ENCODE peak calls at places on chromosomes 1 and 21, in ten cellular contexts. P, B, R, Z, I, W, L, M, Q and V are unnamed samples.

GRCh38 chr1:112722601-112723510 is 7.7 kb upstream of the PPM1J start:
- DNase-seq in M (no peak), R (no peak), Z (no peak), L (peak), I (no peak), B (peak), W (peak), P (no peak), Q (no peak), V (peak)

GRCh38 chr1:222618001-222618879 is at the start of gene MIA3:
- DNase-seq in Q (peak), R (peak), W (peak), I (peak), B (peak), Z (no peak), M (peak), L (peak), P (peak), V (peak)

GRCh38 chr21:41839387-41840000 is 39.6 kb downstream of the PRDM15 start:
- DNase-seq in Q (no peak), M (no peak), W (no peak), R (no peak), P (no peak), Z (no peak), B (no peak), L (no peak), I (no peak), V (no peak)

GRCh38 chr1:219088778-219089557 is 84.7 kb upstream of the LYPLAL1 start:
- DNase-seq in M (peak), W (no peak), R (peak), I (peak), Q (peak), B (peak), L (peak), Z (no peak), P (no peak), V (peak)

GRCh38 chr1:245684636-245685035 is 529.9 kb downstream of the KIF26B start:
- DNase-seq in I (no peak), P (no peak), Q (no peak), M (no peak), Z (no peak), W (no peak), L (no peak), R (no peak), B (no peak), V (no peak)

GRCh38 chr21:40841524-40842196 is 5.3 kb downstream of the DSCAM start:
- DNase-seq in Q (peak), R (peak), Z (peak), M (no peak), I (peak), L (peak), P (peak), B (no peak), W (peak), V (no peak)

GRCh38 chr1:234515411-234515810 is 36.4 kb upstream of the TARBP1 start:
- DNase-seq in M (no peak), Z (no peak), B (peak), R (no peak), Q (peak), I (peak), W (no peak), L (peak), P (no peak), V (peak)

GRCh38 chr1:234926574-234927311 is 201.9 kb downstream of the TOMM20 start:
- DNase-seq in Q (no peak), L (no peak), M (no peak), W (no peak), B (no peak), R (no peak), I (no peak), P (no peak), Z (no peak), V (no peak)

GRCh38 chr1:147142886-147143285 is 29.4 kb downstream of the PRKAB2 start:
- DNase-seq in Z (no peak), W (no peak), R (no peak), L (no peak), P (no peak), I (no peak), M (no peak), B (no peak), Q (no peak), V (no peak)

GRCh38 chr1:14535619-14536355 is 62.7 kb upstream of the KAZN start:
- DNase-seq in P (no peak), Q (no peak), M (no peak), B (no peak), I (no peak), W (no peak), L (peak), R (no peak), Z (no peak), V (no peak)

GRCh38 chr21:37868446-37868845 is 47.8 kb downstream of the KCNJ6 start:
- DNase-seq in Q (no peak), I (no peak), B (no peak), Z (no peak), R (no peak), L (no peak), M (no peak), W (no peak), P (no peak), V (no peak)

GRCh38 chr1:204293605-204294365 is 65.9 kb downstream of the PLEKHA6 start:
- DNase-seq in B (peak), I (no peak), M (no peak), L (peak), R (no peak), Q (no peak), P (no peak), Z (no peak), W (no peak), V (peak)

GRCh38 chr1:226041419-226041818 is 21.1 kb upstream of the H3-3A start:
- DNase-seq in P (no peak), R (no peak), Q (no peak), M (no peak), W (no peak), I (no peak), Z (no peak), L (no peak), B (no peak), V (no peak)

GRCh38 chr1:241997401-241997800 is 1.5 kb downstream of the MAP1LC3C start:
- DNase-seq in W (no peak), M (no peak), Q (no peak), B (no peak), P (no peak), L (peak), Z (no peak), I (no peak), R (no peak), V (no peak)

GRCh38 chr1:174352117-174352516 is 95.6 kb upstream of the GPR52 start:
- DNase-seq in I (peak), Z (no peak), B (no peak), R (no peak), M (no peak), W (no peak), P (no peak), Q (no peak), L (peak), V (peak)

GRCh38 chr1:201350884-201351283 is 26.6 kb downstream of the TNNT2 start:
- DNase-seq in I (no peak), Q (no peak), L (no peak), W (no peak), M (no peak), P (no peak), Z (no peak), B (no peak), R (no peak), V (no peak)

GRCh38 chr1:156308078-156308477 is 9.0 kb upstream of the VHLL start:
- DNase-seq in W (no peak), Q (peak), Z (no peak), L (peak), R (no peak), B (peak), M (no peak), P (no peak), I (peak), V (peak)

GRCh38 chr1:187018291-187018690 is 189.5 kb downstream of the PLA2G4A start:
- DNase-seq in Q (no peak), L (no peak), W (no peak), Z (no peak), I (peak), R (no peak), P (no peak), B (no peak), M (no peak), V (no peak)

GRCh38 chr21:45256912-45257672 is 30.6 kb downstream of the POFUT2 start:
- DNase-seq in P (no peak), I (no peak), L (peak), W (peak), M (no peak), Z (no peak), R (no peak), Q (no peak), B (no peak), V (peak)

GRCh38 chr1:75472971-75473603 is 137.8 kb downstream of the SLC44A5 start:
- DNase-seq in Q (no peak), M (no peak), B (no peak), I (peak), Z (no peak), R (no peak), L (no peak), W (no peak), P (no peak), V (no peak)

GRCh38 chr1:36231191-36231590 is 6.9 kb downstream of the THRAP3 start:
- DNase-seq in R (no peak), B (no peak), Z (no peak), W (peak), I (peak), P (no peak), M (no peak), Q (no peak), L (no peak), V (no peak)

GRCh38 chr1:234701737-234702341 is 91.9 kb upstream of the IRF2BP2 start:
- DNase-seq in P (no peak), Z (no peak), Q (no peak), L (no peak), I (no peak), W (no peak), R (no peak), B (peak), M (no peak), V (no peak)

GRCh38 chr1:211589782-211590721 is 11.1 kb upstream of the SLC30A1 start:
- DNase-seq in L (peak), I (peak), B (peak), W (no peak), M (no peak), Q (no peak), P (peak), Z (peak), R (peak), V (peak)

GRCh38 chr1:242185728-242186127 is 186.8 kb upstream of the MAP1LC3C start:
- DNase-seq in W (no peak), I (no peak), Z (no peak), L (no peak), B (no peak), R (no peak), P (no peak), M (no peak), Q (no peak), V (no peak)

GRCh38 chr1:19814681-19815503 is at the start of gene RNF186:
- DNase-seq in Q (peak), W (no peak), Z (no peak), P (peak), L (no peak), B (no peak), M (no peak), I (no peak), R (peak), V (no peak)

GRCh38 chr1:41282679-41283317 is 40.7 kb upstream of the SCMH1 start:
- DNase-seq in Q (peak), I (peak), P (no peak), M (no peak), W (peak), L (peak), Z (peak), R (peak), B (peak), V (peak)

GRCh38 chr1:84493747-84494146 is 12.4 kb upstream of the SPATA1 start:
- DNase-seq in I (no peak), W (no peak), B (no peak), M (no peak), R (no peak), Q (no peak), Z (no peak), L (no peak), P (no peak), V (no peak)

GRCh38 chr1:152481869-152482664 is 28.5 kb upstream of the LCE5A start:
- DNase-seq in M (no peak), P (no peak), W (no peak), L (no peak), R (no peak), I (no peak), Q (no peak), B (no peak), Z (no peak), V (no peak)

GRCh38 chr1:15849775-15850449 is 2.4 kb downstream of the SPEN start:
- DNase-seq in Z (no peak), Q (peak), I (peak), L (peak), M (no peak), R (peak), B (peak), W (peak), P (no peak), V (peak)

DNA sequence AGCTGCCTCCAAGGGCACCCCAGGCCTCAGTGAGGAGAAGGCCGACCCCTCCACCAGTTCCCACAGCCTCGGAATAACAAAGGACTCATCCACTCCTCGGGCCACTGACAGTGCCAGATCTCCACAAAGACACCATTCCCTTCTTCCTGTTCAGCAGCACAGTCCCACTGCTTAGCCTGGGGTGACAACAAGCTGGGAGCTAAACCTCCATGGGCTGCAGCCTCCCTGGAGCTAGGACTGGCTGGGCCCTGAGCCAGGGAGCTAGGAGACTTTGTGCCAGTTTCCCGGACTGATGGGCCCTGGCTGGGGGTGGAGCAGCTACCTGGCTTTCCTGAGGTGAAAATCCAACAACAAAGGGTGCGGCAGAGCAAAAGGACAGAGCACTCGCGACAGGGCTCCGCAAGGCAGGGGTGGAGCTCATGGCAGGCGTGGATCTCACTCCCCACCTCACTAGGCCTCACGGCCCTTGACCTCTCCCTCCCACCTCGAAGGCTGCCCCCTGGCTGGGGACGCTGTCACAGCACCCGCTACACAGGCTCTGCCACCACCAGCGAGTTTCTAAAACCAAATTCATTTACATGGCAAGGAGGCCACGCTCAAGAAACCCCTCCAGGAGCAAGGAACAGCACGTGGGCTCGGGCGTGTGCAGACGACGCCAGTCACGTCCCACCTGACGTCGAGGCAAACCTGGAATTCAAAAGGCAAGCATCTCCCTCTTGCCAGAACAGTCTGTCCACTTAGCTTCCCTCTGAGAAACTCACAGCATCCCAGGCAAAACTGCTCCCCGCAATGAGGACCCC is 13.8 kb downstream of the SLC35E2B start:
- DNase-seq in W (no peak), I (no peak), Q (peak), Z (peak), R (peak), B (no peak), P (no peak), M (no peak), L (no peak), V (no peak)
- TF ChIP-seq CTCF in W (peak), I (peak), Q (peak), Z (peak), R (peak), B (peak), P (peak), M (no peak), L (no peak), V (peak)

GRCh38 chr1:50985094-50985493 is 15.0 kb downstream of the CDKN2C start:
- DNase-seq in R (no peak), Q (no peak), W (no peak), I (no peak), P (no peak), B (no peak), M (no peak), Z (no peak), L (no peak), V (no peak)
- H3K4me3 ChIP-seq in R (no peak), Q (no peak), W (no peak), I (no peak), P (no peak), B (no peak), M (no peak), Z (no peak), L (no peak), V (no peak)

DNA sequence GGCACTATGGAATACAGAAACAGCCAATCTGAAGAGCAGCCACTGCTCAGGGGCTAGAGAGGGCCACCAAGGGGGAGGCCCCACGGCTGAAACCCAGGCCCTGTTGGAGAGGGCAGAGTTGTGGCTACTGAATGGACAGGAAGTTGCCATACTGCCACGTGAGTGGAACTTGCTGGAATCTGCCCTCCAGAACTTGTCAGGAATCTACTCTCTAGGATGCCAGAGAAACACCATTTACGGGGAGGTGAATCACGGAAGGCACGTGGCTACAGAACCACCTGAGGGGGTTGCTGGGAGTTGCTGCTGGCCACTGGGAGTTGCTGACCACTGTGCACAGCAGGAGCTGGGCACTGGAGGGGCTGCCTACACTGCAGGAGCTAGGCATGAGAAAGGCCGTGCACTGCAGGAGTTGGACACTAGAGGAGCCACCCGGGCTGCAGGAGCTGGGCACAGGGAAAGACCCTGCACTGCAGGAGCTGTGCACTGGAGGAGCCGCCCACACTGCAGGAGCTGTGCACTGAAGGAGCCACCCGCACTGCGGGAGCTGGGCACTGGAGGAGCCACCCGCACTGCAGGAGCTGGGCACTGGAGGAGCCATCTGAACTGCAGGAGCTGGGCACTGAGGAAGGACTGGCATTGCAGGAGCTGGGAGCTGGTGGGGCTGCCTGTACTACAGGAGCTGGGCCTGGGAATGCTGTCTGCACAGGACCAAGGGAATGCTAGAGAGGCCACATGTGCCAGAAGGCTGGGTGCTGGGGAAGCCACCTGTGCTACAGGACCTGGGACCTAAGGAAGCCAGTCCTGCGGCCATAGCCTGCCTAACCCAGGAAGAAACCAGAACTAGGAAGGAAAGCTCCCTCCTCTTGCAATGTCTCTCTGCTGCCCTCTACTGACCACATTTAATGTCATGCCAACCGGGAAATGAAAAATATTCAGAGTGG is 343.4 kb downstream of the MATN1 start:
- DNase-seq in Z (no peak), L (peak), P (peak), Q (peak), I (peak), M (peak), R (peak), W (peak), B (peak), V (peak)
- TF ChIP-seq CTCF in Z (peak), L (peak), P (peak), Q (peak), I (peak), M (peak), R (peak), W (peak), B (peak), V (peak)

GRCh38 chr1:52928083-52928404 is 968 bp downstream of the SCP2 start:
- DNase-seq in Z (no peak), L (no peak), W (no peak), I (no peak), R (no peak), M (no peak), P (no peak), B (no peak), Q (no peak), V (no peak)
- H3K4me3 ChIP-seq in Z (peak), L (peak), W (peak), I (peak), R (no peak), M (peak), P (peak), B (peak), Q (peak), V (peak)

DNA sequence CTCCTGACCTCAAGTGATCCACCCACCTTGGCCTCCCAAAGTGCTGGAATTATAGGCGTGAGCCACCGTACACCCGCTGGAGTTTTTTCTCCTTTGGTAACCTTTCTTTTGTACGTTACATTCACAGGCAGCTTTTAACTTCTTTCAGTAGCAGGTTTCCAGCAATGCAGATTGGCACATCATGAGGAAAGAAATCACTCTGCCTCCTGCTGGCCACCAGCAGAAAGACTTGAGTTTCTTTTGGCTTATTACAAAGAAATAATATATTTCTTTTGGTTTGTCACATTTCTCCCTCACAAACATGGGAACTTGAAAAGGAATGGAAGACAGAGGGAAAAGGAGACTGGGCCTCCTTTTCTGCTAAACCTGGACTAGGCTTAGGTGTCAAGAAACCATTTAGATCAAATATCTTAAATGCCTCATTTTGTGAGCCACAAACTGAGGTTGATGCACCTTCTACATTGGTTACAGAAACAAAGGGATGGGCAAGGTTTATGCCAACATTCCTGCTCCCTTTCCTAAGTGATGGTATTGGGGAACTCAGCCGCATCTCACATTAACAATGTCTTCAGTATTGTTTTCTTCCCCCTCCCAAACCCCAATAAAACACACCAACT is 7.8 kb downstream of the ENSA start:
- DNase-seq in P (no peak), B (peak), L (peak), M (no peak), Z (no peak), I (peak), Q (peak), R (peak), W (peak), V (peak)
- TF ChIP-seq CTCF in P (peak), B (peak), L (peak), M (peak), Z (peak), I (peak), Q (peak), R (peak), W (peak), V (peak)

GRCh38 chr21:39660191-39660590 is 47.5 kb downstream of the B3GALT5 start:
- DNase-seq in I (peak), P (no peak), L (peak), B (peak), W (no peak), Z (peak), M (peak), R (peak), Q (peak), V (peak)
- H3K4me3 ChIP-seq in I (peak), P (no peak), L (peak), B (peak), W (no peak), Z (peak), M (no peak), R (no peak), Q (no peak), V (no peak)

GRCh38 chr1:88935522-88936222 is 44.3 kb upstream of the GTF2B start:
- DNase-seq in Q (peak), I (peak), B (peak), Z (no peak), L (peak), W (peak), M (peak), R (peak), P (no peak), V (peak)
- TF ChIP-seq CTCF in Q (peak), I (peak), B (peak), Z (peak), L (peak), W (peak), M (peak), R (peak), P (peak), V (peak)